ENCODE peak calls at places on chromosome 12, in ten cellular contexts. One of them, this sample, is unnamed.

GRCh38 chr12:53659011-53659551 is 16.8 kb downstream of the ATP5MC2 start:
- DNase-seq in activated CD4-positive, alpha-beta T cell treated with anti-CD3 and anti-CD28 coated beads, Interleukin-2, amount 10 ng/mL, durations not matched to agents 24 days and 14 days: no peak
- DNase-seq in activated T-helper 1 cell treated with anti-CD3 and anti-CD28 coated beads, Interleukin-12 subunit alpha, Interleukin-12 subunit beta, Interleukin-2, Interleukin-4 antibody, amounts not matched to agents 30 ng/mL and 10 ng/mL and 1 ng/mL, durations not matched to agents 14 hours and 24 hours and 36 hours: no peak
- DNase-seq in GM04504: no peak
- DNase-seq in coronary artery: peak
- DNase-seq in mesendoderm: peak
- DNase-seq in iPS-NIHi11: peak
- DNase-seq in left cardiac atrium: peak
- DNase-seq in GM04503: no peak
- DNase-seq in retina: peak
- DNase-seq in this sample: no peak

GRCh38 chr12:20369164-20370000 is 1.0 kb downstream of the PDE3A start:
- DNase-seq in activated CD4-positive, alpha-beta T cell treated with anti-CD3 and anti-CD28 coated beads, Interleukin-2, amount 10 ng/mL, durations not matched to agents 24 days and 14 days: no peak
- DNase-seq in activated T-helper 1 cell treated with anti-CD3 and anti-CD28 coated beads, Interleukin-12 subunit alpha, Interleukin-12 subunit beta, Interleukin-2, Interleukin-4 antibody, amounts not matched to agents 30 ng/mL and 10 ng/mL and 1 ng/mL, durations not matched to agents 14 hours and 24 hours and 36 hours: no peak
- DNase-seq in GM04504: no peak
- DNase-seq in coronary artery: peak
- DNase-seq in mesendoderm: peak
- DNase-seq in iPS-NIHi11: peak
- DNase-seq in left cardiac atrium: peak
- DNase-seq in GM04503: no peak
- DNase-seq in retina: peak
- DNase-seq in this sample: peak

GRCh38 chr12:132812631-132813305 is 15.9 kb downstream of the GOLGA3 start:
- DNase-seq in activated CD4-positive, alpha-beta T cell treated with anti-CD3 and anti-CD28 coated beads, Interleukin-2, amount 10 ng/mL, durations not matched to agents 24 days and 14 days: no peak
- DNase-seq in activated T-helper 1 cell treated with anti-CD3 and anti-CD28 coated beads, Interleukin-12 subunit alpha, Interleukin-12 subunit beta, Interleukin-2, Interleukin-4 antibody, amounts not matched to agents 30 ng/mL and 10 ng/mL and 1 ng/mL, durations not matched to agents 14 hours and 24 hours and 36 hours: no peak
- DNase-seq in GM04504: peak
- DNase-seq in coronary artery: no peak
- DNase-seq in mesendoderm: no peak
- DNase-seq in iPS-NIHi11: no peak
- DNase-seq in left cardiac atrium: no peak
- DNase-seq in GM04503: no peak
- DNase-seq in retina: no peak
- DNase-seq in this sample: no peak

GRCh38 chr12:91928501-91928900 is 217.1 kb downstream of the BTG1 start:
- DNase-seq in activated CD4-positive, alpha-beta T cell treated with anti-CD3 and anti-CD28 coated beads, Interleukin-2, amount 10 ng/mL, durations not matched to agents 24 days and 14 days: no peak
- DNase-seq in activated T-helper 1 cell treated with anti-CD3 and anti-CD28 coated beads, Interleukin-12 subunit alpha, Interleukin-12 subunit beta, Interleukin-2, Interleukin-4 antibody, amounts not matched to agents 30 ng/mL and 10 ng/mL and 1 ng/mL, durations not matched to agents 14 hours and 24 hours and 36 hours: no peak
- DNase-seq in GM04504: no peak
- DNase-seq in coronary artery: no peak
- DNase-seq in mesendoderm: no peak
- DNase-seq in iPS-NIHi11: no peak
- DNase-seq in left cardiac atrium: no peak
- DNase-seq in GM04503: no peak
- DNase-seq in retina: no peak
- DNase-seq in this sample: no peak

GRCh38 chr12:22670762-22671161 is 45.8 kb downstream of the ETNK1 start:
- DNase-seq in activated CD4-positive, alpha-beta T cell treated with anti-CD3 and anti-CD28 coated beads, Interleukin-2, amount 10 ng/mL, durations not matched to agents 24 days and 14 days: no peak
- DNase-seq in activated T-helper 1 cell treated with anti-CD3 and anti-CD28 coated beads, Interleukin-12 subunit alpha, Interleukin-12 subunit beta, Interleukin-2, Interleukin-4 antibody, amounts not matched to agents 30 ng/mL and 10 ng/mL and 1 ng/mL, durations not matched to agents 14 hours and 24 hours and 36 hours: no peak
- DNase-seq in GM04504: no peak
- DNase-seq in coronary artery: no peak
- DNase-seq in mesendoderm: no peak
- DNase-seq in iPS-NIHi11: no peak
- DNase-seq in left cardiac atrium: no peak
- DNase-seq in GM04503: no peak
- DNase-seq in retina: no peak
- DNase-seq in this sample: no peak

GRCh38 chr12:2295941-2296461 is 243.2 kb downstream of the CACNA1C start:
- DNase-seq in activated CD4-positive, alpha-beta T cell treated with anti-CD3 and anti-CD28 coated beads, Interleukin-2, amount 10 ng/mL, durations not matched to agents 24 days and 14 days: no peak
- DNase-seq in activated T-helper 1 cell treated with anti-CD3 and anti-CD28 coated beads, Interleukin-12 subunit alpha, Interleukin-12 subunit beta, Interleukin-2, Interleukin-4 antibody, amounts not matched to agents 30 ng/mL and 10 ng/mL and 1 ng/mL, durations not matched to agents 14 hours and 24 hours and 36 hours: no peak
- DNase-seq in GM04504: no peak
- DNase-seq in coronary artery: peak
- DNase-seq in mesendoderm: no peak
- DNase-seq in iPS-NIHi11: no peak
- DNase-seq in left cardiac atrium: no peak
- DNase-seq in GM04503: no peak
- DNase-seq in retina: no peak
- DNase-seq in this sample: no peak

GRCh38 chr12:1553987-1554982 is 40.1 kb downstream of the FBXL14 start:
- DNase-seq in activated CD4-positive, alpha-beta T cell treated with anti-CD3 and anti-CD28 coated beads, Interleukin-2, amount 10 ng/mL, durations not matched to agents 24 days and 14 days: peak
- DNase-seq in activated T-helper 1 cell treated with anti-CD3 and anti-CD28 coated beads, Interleukin-12 subunit alpha, Interleukin-12 subunit beta, Interleukin-2, Interleukin-4 antibody, amounts not matched to agents 30 ng/mL and 10 ng/mL and 1 ng/mL, durations not matched to agents 14 hours and 24 hours and 36 hours: no peak
- DNase-seq in GM04504: no peak
- DNase-seq in coronary artery: no peak
- DNase-seq in mesendoderm: no peak
- DNase-seq in iPS-NIHi11: no peak
- DNase-seq in left cardiac atrium: no peak
- DNase-seq in GM04503: no peak
- DNase-seq in retina: no peak
- DNase-seq in this sample: no peak

GRCh38 chr12:54420766-54421144 is 1.7 kb upstream of the ITGA5 start:
- DNase-seq in activated CD4-positive, alpha-beta T cell treated with anti-CD3 and anti-CD28 coated beads, Interleukin-2, amount 10 ng/mL, durations not matched to agents 24 days and 14 days: no peak
- DNase-seq in activated T-helper 1 cell treated with anti-CD3 and anti-CD28 coated beads, Interleukin-12 subunit alpha, Interleukin-12 subunit beta, Interleukin-2, Interleukin-4 antibody, amounts not matched to agents 30 ng/mL and 10 ng/mL and 1 ng/mL, durations not matched to agents 14 hours and 24 hours and 36 hours: no peak
- DNase-seq in GM04504: no peak
- DNase-seq in coronary artery: peak
- DNase-seq in mesendoderm: no peak
- DNase-seq in iPS-NIHi11: no peak
- DNase-seq in left cardiac atrium: no peak
- DNase-seq in GM04503: no peak
- DNase-seq in retina: no peak
- DNase-seq in this sample: no peak

GRCh38 chr12:9064815-9065606 is 50.7 kb downstream of the A2M start:
- DNase-seq in activated CD4-positive, alpha-beta T cell treated with anti-CD3 and anti-CD28 coated beads, Interleukin-2, amount 10 ng/mL, durations not matched to agents 24 days and 14 days: no peak
- DNase-seq in activated T-helper 1 cell treated with anti-CD3 and anti-CD28 coated beads, Interleukin-12 subunit alpha, Interleukin-12 subunit beta, Interleukin-2, Interleukin-4 antibody, amounts not matched to agents 30 ng/mL and 10 ng/mL and 1 ng/mL, durations not matched to agents 14 hours and 24 hours and 36 hours: no peak
- DNase-seq in GM04504: no peak
- DNase-seq in coronary artery: peak
- DNase-seq in mesendoderm: peak
- DNase-seq in iPS-NIHi11: peak
- DNase-seq in left cardiac atrium: peak
- DNase-seq in GM04503: no peak
- DNase-seq in retina: peak
- DNase-seq in this sample: peak

GRCh38 chr12:68613209-68613904 is 2.7 kb downstream of the RAP1B start:
- DNase-seq in activated CD4-positive, alpha-beta T cell treated with anti-CD3 and anti-CD28 coated beads, Interleukin-2, amount 10 ng/mL, durations not matched to agents 24 days and 14 days: peak
- DNase-seq in activated T-helper 1 cell treated with anti-CD3 and anti-CD28 coated beads, Interleukin-12 subunit alpha, Interleukin-12 subunit beta, Interleukin-2, Interleukin-4 antibody, amounts not matched to agents 30 ng/mL and 10 ng/mL and 1 ng/mL, durations not matched to agents 14 hours and 24 hours and 36 hours: peak
- DNase-seq in GM04504: no peak
- DNase-seq in coronary artery: no peak
- DNase-seq in mesendoderm: no peak
- DNase-seq in iPS-NIHi11: no peak
- DNase-seq in left cardiac atrium: no peak
- DNase-seq in GM04503: no peak
- DNase-seq in retina: no peak
- DNase-seq in this sample: no peak

GRCh38 chr12:103680591-103681065 is 93.6 kb downstream of the STAB2 start:
- DNase-seq in activated CD4-positive, alpha-beta T cell treated with anti-CD3 and anti-CD28 coated beads, Interleukin-2, amount 10 ng/mL, durations not matched to agents 24 days and 14 days: no peak
- DNase-seq in activated T-helper 1 cell treated with anti-CD3 and anti-CD28 coated beads, Interleukin-12 subunit alpha, Interleukin-12 subunit beta, Interleukin-2, Interleukin-4 antibody, amounts not matched to agents 30 ng/mL and 10 ng/mL and 1 ng/mL, durations not matched to agents 14 hours and 24 hours and 36 hours: no peak
- DNase-seq in GM04504: no peak
- DNase-seq in coronary artery: peak
- DNase-seq in mesendoderm: peak
- DNase-seq in iPS-NIHi11: no peak
- DNase-seq in left cardiac atrium: peak
- DNase-seq in GM04503: no peak
- DNase-seq in retina: peak
- DNase-seq in this sample: no peak

GRCh38 chr12:55728185-55728931 is 451 bp downstream of the CD63 start:
- DNase-seq in activated CD4-positive, alpha-beta T cell treated with anti-CD3 and anti-CD28 coated beads, Interleukin-2, amount 10 ng/mL, durations not matched to agents 24 days and 14 days: peak
- DNase-seq in activated T-helper 1 cell treated with anti-CD3 and anti-CD28 coated beads, Interleukin-12 subunit alpha, Interleukin-12 subunit beta, Interleukin-2, Interleukin-4 antibody, amounts not matched to agents 30 ng/mL and 10 ng/mL and 1 ng/mL, durations not matched to agents 14 hours and 24 hours and 36 hours: no peak
- DNase-seq in GM04504: no peak
- DNase-seq in coronary artery: no peak
- DNase-seq in mesendoderm: peak
- DNase-seq in iPS-NIHi11: peak
- DNase-seq in left cardiac atrium: peak
- DNase-seq in GM04503: no peak
- DNase-seq in retina: peak
- DNase-seq in this sample: peak

GRCh38 chr12:123937707-123938600 is 34.7 kb downstream of the CCDC92 start:
- DNase-seq in activated CD4-positive, alpha-beta T cell treated with anti-CD3 and anti-CD28 coated beads, Interleukin-2, amount 10 ng/mL, durations not matched to agents 24 days and 14 days: peak
- DNase-seq in activated T-helper 1 cell treated with anti-CD3 and anti-CD28 coated beads, Interleukin-12 subunit alpha, Interleukin-12 subunit beta, Interleukin-2, Interleukin-4 antibody, amounts not matched to agents 30 ng/mL and 10 ng/mL and 1 ng/mL, durations not matched to agents 14 hours and 24 hours and 36 hours: peak
- DNase-seq in GM04504: no peak
- DNase-seq in coronary artery: no peak
- DNase-seq in mesendoderm: no peak
- DNase-seq in iPS-NIHi11: no peak
- DNase-seq in left cardiac atrium: no peak
- DNase-seq in GM04503: no peak
- DNase-seq in retina: no peak
- DNase-seq in this sample: no peak

GRCh38 chr12:30862486-30862885 is 64.1 kb upstream of the TSPAN11 start:
- DNase-seq in activated CD4-positive, alpha-beta T cell treated with anti-CD3 and anti-CD28 coated beads, Interleukin-2, amount 10 ng/mL, durations not matched to agents 24 days and 14 days: no peak
- DNase-seq in activated T-helper 1 cell treated with anti-CD3 and anti-CD28 coated beads, Interleukin-12 subunit alpha, Interleukin-12 subunit beta, Interleukin-2, Interleukin-4 antibody, amounts not matched to agents 30 ng/mL and 10 ng/mL and 1 ng/mL, durations not matched to agents 14 hours and 24 hours and 36 hours: no peak
- DNase-seq in GM04504: no peak
- DNase-seq in coronary artery: no peak
- DNase-seq in mesendoderm: no peak
- DNase-seq in iPS-NIHi11: no peak
- DNase-seq in left cardiac atrium: peak
- DNase-seq in GM04503: no peak
- DNase-seq in retina: no peak
- DNase-seq in this sample: no peak

GRCh38 chr12:4482936-4483335 is 37.3 kb upstream of the FGF6 start:
- DNase-seq in activated CD4-positive, alpha-beta T cell treated with anti-CD3 and anti-CD28 coated beads, Interleukin-2, amount 10 ng/mL, durations not matched to agents 24 days and 14 days: no peak
- DNase-seq in activated T-helper 1 cell treated with anti-CD3 and anti-CD28 coated beads, Interleukin-12 subunit alpha, Interleukin-12 subunit beta, Interleukin-2, Interleukin-4 antibody, amounts not matched to agents 30 ng/mL and 10 ng/mL and 1 ng/mL, durations not matched to agents 14 hours and 24 hours and 36 hours: no peak
- DNase-seq in GM04504: no peak
- DNase-seq in coronary artery: no peak
- DNase-seq in mesendoderm: no peak
- DNase-seq in iPS-NIHi11: no peak
- DNase-seq in left cardiac atrium: no peak
- DNase-seq in GM04503: no peak
- DNase-seq in retina: no peak
- DNase-seq in this sample: no peak

GRCh38 chr12:2053675-2054070 is 886 bp downstream of the CACNA1C start:
- DNase-seq in activated CD4-positive, alpha-beta T cell treated with anti-CD3 and anti-CD28 coated beads, Interleukin-2, amount 10 ng/mL, durations not matched to agents 24 days and 14 days: no peak
- DNase-seq in activated T-helper 1 cell treated with anti-CD3 and anti-CD28 coated beads, Interleukin-12 subunit alpha, Interleukin-12 subunit beta, Interleukin-2, Interleukin-4 antibody, amounts not matched to agents 30 ng/mL and 10 ng/mL and 1 ng/mL, durations not matched to agents 14 hours and 24 hours and 36 hours: no peak
- DNase-seq in GM04504: no peak
- DNase-seq in coronary artery: no peak
- DNase-seq in mesendoderm: no peak
- DNase-seq in iPS-NIHi11: peak
- DNase-seq in left cardiac atrium: no peak
- DNase-seq in GM04503: no peak
- DNase-seq in retina: no peak
- DNase-seq in this sample: no peak

GRCh38 chr12:74515849-74516248 is 21.8 kb upstream of the ATXN7L3B start:
- DNase-seq in activated CD4-positive, alpha-beta T cell treated with anti-CD3 and anti-CD28 coated beads, Interleukin-2, amount 10 ng/mL, durations not matched to agents 24 days and 14 days: no peak
- DNase-seq in activated T-helper 1 cell treated with anti-CD3 and anti-CD28 coated beads, Interleukin-12 subunit alpha, Interleukin-12 subunit beta, Interleukin-2, Interleukin-4 antibody, amounts not matched to agents 30 ng/mL and 10 ng/mL and 1 ng/mL, durations not matched to agents 14 hours and 24 hours and 36 hours: no peak
- DNase-seq in GM04504: no peak
- DNase-seq in coronary artery: no peak
- DNase-seq in mesendoderm: no peak
- DNase-seq in iPS-NIHi11: no peak
- DNase-seq in left cardiac atrium: no peak
- DNase-seq in GM04503: no peak
- DNase-seq in retina: no peak
- DNase-seq in this sample: no peak

GRCh38 chr12:129379076-129379804 is 524.6 kb downstream of the TMEM132D start:
- DNase-seq in activated CD4-positive, alpha-beta T cell treated with anti-CD3 and anti-CD28 coated beads, Interleukin-2, amount 10 ng/mL, durations not matched to agents 24 days and 14 days: no peak
- DNase-seq in activated T-helper 1 cell treated with anti-CD3 and anti-CD28 coated beads, Interleukin-12 subunit alpha, Interleukin-12 subunit beta, Interleukin-2, Interleukin-4 antibody, amounts not matched to agents 30 ng/mL and 10 ng/mL and 1 ng/mL, durations not matched to agents 14 hours and 24 hours and 36 hours: no peak
- DNase-seq in GM04504: no peak
- DNase-seq in coronary artery: no peak
- DNase-seq in mesendoderm: no peak
- DNase-seq in iPS-NIHi11: no peak
- DNase-seq in left cardiac atrium: no peak
- DNase-seq in GM04503: no peak
- DNase-seq in retina: no peak
- DNase-seq in this sample: no peak

GRCh38 chr12:26841085-26841484 is 8.1 kb upstream of the ITPR2 start:
- DNase-seq in activated CD4-positive, alpha-beta T cell treated with anti-CD3 and anti-CD28 coated beads, Interleukin-2, amount 10 ng/mL, durations not matched to agents 24 days and 14 days: peak
- DNase-seq in activated T-helper 1 cell treated with anti-CD3 and anti-CD28 coated beads, Interleukin-12 subunit alpha, Interleukin-12 subunit beta, Interleukin-2, Interleukin-4 antibody, amounts not matched to agents 30 ng/mL and 10 ng/mL and 1 ng/mL, durations not matched to agents 14 hours and 24 hours and 36 hours: no peak
- DNase-seq in GM04504: no peak
- DNase-seq in coronary artery: no peak
- DNase-seq in mesendoderm: no peak
- DNase-seq in iPS-NIHi11: no peak
- DNase-seq in left cardiac atrium: no peak
- DNase-seq in GM04503: no peak
- DNase-seq in retina: no peak
- DNase-seq in this sample: no peak

GRCh38 chr12:27733052-27733656 is 22.5 kb downstream of the MRPS35 start:
- DNase-seq in activated CD4-positive, alpha-beta T cell treated with anti-CD3 and anti-CD28 coated beads, Interleukin-2, amount 10 ng/mL, durations not matched to agents 24 days and 14 days: peak
- DNase-seq in activated T-helper 1 cell treated with anti-CD3 and anti-CD28 coated beads, Interleukin-12 subunit alpha, Interleukin-12 subunit beta, Interleukin-2, Interleukin-4 antibody, amounts not matched to agents 30 ng/mL and 10 ng/mL and 1 ng/mL, durations not matched to agents 14 hours and 24 hours and 36 hours: no peak
- DNase-seq in GM04504: no peak
- DNase-seq in coronary artery: no peak
- DNase-seq in mesendoderm: peak
- DNase-seq in iPS-NIHi11: peak
- DNase-seq in left cardiac atrium: no peak
- DNase-seq in GM04503: no peak
- DNase-seq in retina: peak
- DNase-seq in this sample: no peak

GRCh38 chr12:115920395-115921183 is 356.9 kb downstream of the MED13L start:
- DNase-seq in activated CD4-positive, alpha-beta T cell treated with anti-CD3 and anti-CD28 coated beads, Interleukin-2, amount 10 ng/mL, durations not matched to agents 24 days and 14 days: no peak
- DNase-seq in activated T-helper 1 cell treated with anti-CD3 and anti-CD28 coated beads, Interleukin-12 subunit alpha, Interleukin-12 subunit beta, Interleukin-2, Interleukin-4 antibody, amounts not matched to agents 30 ng/mL and 10 ng/mL and 1 ng/mL, durations not matched to agents 14 hours and 24 hours and 36 hours: no peak
- DNase-seq in GM04504: no peak
- DNase-seq in coronary artery: peak
- DNase-seq in mesendoderm: no peak
- DNase-seq in iPS-NIHi11: no peak
- DNase-seq in left cardiac atrium: no peak
- DNase-seq in GM04503: peak
- DNase-seq in retina: no peak
- DNase-seq in this sample: no peak

GRCh38 chr12:133227281-133227852 is 8.3 kb downstream of the ANHX start:
- DNase-seq in activated CD4-positive, alpha-beta T cell treated with anti-CD3 and anti-CD28 coated beads, Interleukin-2, amount 10 ng/mL, durations not matched to agents 24 days and 14 days: no peak
- DNase-seq in activated T-helper 1 cell treated with anti-CD3 and anti-CD28 coated beads, Interleukin-12 subunit alpha, Interleukin-12 subunit beta, Interleukin-2, Interleukin-4 antibody, amounts not matched to agents 30 ng/mL and 10 ng/mL and 1 ng/mL, durations not matched to agents 14 hours and 24 hours and 36 hours: no peak
- DNase-seq in GM04504: no peak
- DNase-seq in coronary artery: no peak
- DNase-seq in mesendoderm: no peak
- DNase-seq in iPS-NIHi11: no peak
- DNase-seq in left cardiac atrium: no peak
- DNase-seq in GM04503: no peak
- DNase-seq in retina: no peak
- DNase-seq in this sample: no peak

This sample was measured in WTC11.